ENCODE peak calls at places on chromosomes 5 and 9, in five cellular contexts. One of them, this sample, is unnamed.
A peak's percentile ranks its signal among the peaks of the same experiment; 100 is the strongest.

GRCh38 chr5:175517824-175518450 is 39.6 kb downstream of the SFXN1 start:
- DNase-seq in heart left ventricle: no peak
- DNase-seq in PC-9: no peak
- DNase-seq in uterus: no peak
- DNase-seq in A549: no peak
- DNase-seq in this sample: no peak

GRCh38 chr5:132491368-132492364 is 1.1 kb upstream of the IRF1 start:
- DNase-seq in heart left ventricle: no peak
- DNase-seq in PC-9: no peak
- DNase-seq in uterus: no peak
- DNase-seq in A549: no peak
- DNase-seq in this sample: peak; percentile 47

GRCh38 chr5:88824892-88825781 is 57.8 kb downstream of the MEF2C start:
- DNase-seq in heart left ventricle: no peak
- DNase-seq in PC-9: no peak
- DNase-seq in uterus: no peak
- DNase-seq in A549: no peak
- DNase-seq in this sample: no peak

GRCh38 chr9:124290053-124290581 is 32.4 kb downstream of the NEK6 start:
- DNase-seq in heart left ventricle: no peak
- DNase-seq in PC-9: no peak
- DNase-seq in uterus: no peak
- DNase-seq in A549: no peak
- DNase-seq in this sample: no peak

GRCh38 chr5:71482132-71482531 is 26.7 kb downstream of the BDP1 start:
- DNase-seq in heart left ventricle: no peak
- DNase-seq in PC-9: peak; percentile 43
- DNase-seq in uterus: no peak
- DNase-seq in A549: peak; percentile 63
- DNase-seq in this sample: peak; percentile 33

GRCh38 chr5:103216137-103216536 is 42.4 kb upstream of the MACIR start:
- DNase-seq in heart left ventricle: no peak
- DNase-seq in PC-9: no peak
- DNase-seq in uterus: no peak
- DNase-seq in A549: no peak
- DNase-seq in this sample: no peak

GRCh38 chr9:123102380-123103113 is 69.1 kb downstream of the GPR21 start:
- DNase-seq in heart left ventricle: no peak
- DNase-seq in PC-9: peak; percentile 34
- DNase-seq in uterus: no peak
- DNase-seq in A549: no peak
- DNase-seq in this sample: no peak

GRCh38 chr5:176780071-176780850 is 30.1 kb upstream of the UNC5A start:
- DNase-seq in heart left ventricle: no peak
- DNase-seq in PC-9: no peak
- DNase-seq in uterus: no peak
- DNase-seq in A549: no peak
- DNase-seq in this sample: no peak

GRCh38 chr5:151107738-151108520 is 27.1 kb upstream of the TNIP1 start:
- DNase-seq in heart left ventricle: peak; percentile 74
- DNase-seq in PC-9: peak; percentile 42
- DNase-seq in uterus: no peak
- DNase-seq in A549: no peak
- DNase-seq in this sample: no peak

GRCh38 chr5:86546050-86546449 is 71.7 kb upstream of the COX7C start:
- DNase-seq in heart left ventricle: no peak
- DNase-seq in PC-9: no peak
- DNase-seq in uterus: no peak
- DNase-seq in A549: no peak
- DNase-seq in this sample: no peak

GRCh38 chr5:160260881-160261815 is 31.8 kb downstream of the FABP6 start:
- DNase-seq in heart left ventricle: peak; percentile 22
- DNase-seq in PC-9: peak; percentile 99
- DNase-seq in uterus: no peak
- DNase-seq in A549: peak; percentile 34
- DNase-seq in this sample: peak; percentile 49

GRCh38 chr5:108084105-108084504 is 297.8 kb downstream of the FBXL17 start:
- DNase-seq in heart left ventricle: no peak
- DNase-seq in PC-9: no peak
- DNase-seq in uterus: no peak
- DNase-seq in A549: no peak
- DNase-seq in this sample: no peak

GRCh38 chr5:463952-464351 is 21.0 kb downstream of the EXOC3 start:
- DNase-seq in heart left ventricle: no peak
- DNase-seq in PC-9: no peak
- DNase-seq in uterus: no peak
- DNase-seq in A549: no peak
- DNase-seq in this sample: no peak

GRCh38 chr5:37490931-37491330 is 111.8 kb downstream of the WDR70 start:
- DNase-seq in heart left ventricle: no peak
- DNase-seq in PC-9: no peak
- DNase-seq in uterus: no peak
- DNase-seq in A549: no peak
- DNase-seq in this sample: no peak

GRCh38 chr9:37035472-37036236 is 1.6 kb upstream of the PAX5 start:
- DNase-seq in heart left ventricle: no peak
- DNase-seq in PC-9: no peak
- DNase-seq in uterus: no peak
- DNase-seq in A549: no peak
- DNase-seq in this sample: no peak

GRCh38 chr5:123906698-123907295 is 394.8 kb downstream of the CSNK1G3 start:
- DNase-seq in heart left ventricle: no peak
- DNase-seq in PC-9: no peak
- DNase-seq in uterus: no peak
- DNase-seq in A549: no peak
- DNase-seq in this sample: no peak

GRCh38 chr5:55306641-55307382 is 682 bp downstream of the DHX29 start:
- DNase-seq in heart left ventricle: no peak
- DNase-seq in PC-9: no peak
- DNase-seq in uterus: no peak
- DNase-seq in A549: no peak
- DNase-seq in this sample: no peak

GRCh38 chr9:23041466-23041865 is 594.8 kb downstream of the DMRTA1 start:
- DNase-seq in heart left ventricle: no peak
- DNase-seq in PC-9: no peak
- DNase-seq in uterus: no peak
- DNase-seq in A549: no peak
- DNase-seq in this sample: no peak

GRCh38 chr9:136052433-136052880 is 42.6 kb downstream of the NACC2 start:
- DNase-seq in heart left ventricle: no peak
- DNase-seq in PC-9: peak; percentile 57
- DNase-seq in uterus: no peak
- DNase-seq in A549: peak; percentile 81
- DNase-seq in this sample: peak; percentile 29

GRCh38 chr9:114988962-114989599 is 58.7 kb upstream of the TNFSF8 start:
- DNase-seq in heart left ventricle: no peak
- DNase-seq in PC-9: peak; percentile 68
- DNase-seq in uterus: no peak
- DNase-seq in A549: no peak
- DNase-seq in this sample: no peak

GRCh38 chr9:81032030-81032572 is 657.2 kb downstream of the TLE1 start:
- DNase-seq in heart left ventricle: peak; percentile 23
- DNase-seq in PC-9: no peak
- DNase-seq in uterus: peak; percentile 70
- DNase-seq in A549: peak; percentile 54
- DNase-seq in this sample: no peak

GRCh38 chr5:168364738-168365550 is 73.5 kb downstream of the WWC1 start:
- DNase-seq in heart left ventricle: no peak
- DNase-seq in PC-9: peak; percentile 88
- DNase-seq in uterus: no peak
- DNase-seq in A549: no peak
- DNase-seq in this sample: no peak

GRCh38 chr5:96655506-96655905 is 6.7 kb upstream of the CAST start:
- DNase-seq in heart left ventricle: no peak
- DNase-seq in PC-9: no peak
- DNase-seq in uterus: no peak
- DNase-seq in A549: no peak
- DNase-seq in this sample: no peak

GRCh38 chr9:21095561-21095960 is 17.8 kb upstream of the IFNB1 start:
- DNase-seq in heart left ventricle: no peak
- DNase-seq in PC-9: peak; percentile 73
- DNase-seq in uterus: no peak
- DNase-seq in A549: no peak
- DNase-seq in this sample: no peak

GRCh38 chr5:157734466-157734865 is 3.2 kb downstream of the THG1L start:
- DNase-seq in heart left ventricle: no peak
- DNase-seq in PC-9: no peak
- DNase-seq in uterus: no peak
- DNase-seq in A549: no peak
- DNase-seq in this sample: no peak

GRCh38 chr9:134314950-134315715 is 11.1 kb upstream of the RXRA start:
- DNase-seq in heart left ventricle: no peak
- DNase-seq in PC-9: no peak
- DNase-seq in uterus: no peak
- DNase-seq in A549: no peak
- DNase-seq in this sample: peak; percentile 19

GRCh38 chr5:175457466-175457865 is 13.5 kb upstream of the DRD1 start:
- DNase-seq in heart left ventricle: no peak
- DNase-seq in PC-9: no peak
- DNase-seq in uterus: no peak
- DNase-seq in A549: peak; percentile 33
- DNase-seq in this sample: no peak

GRCh38 chr5:5025774-5026406 is 114.2 kb upstream of the ADAMTS16 start:
- DNase-seq in heart left ventricle: no peak
- DNase-seq in PC-9: no peak
- DNase-seq in uterus: no peak
- DNase-seq in A549: peak; percentile 38
- DNase-seq in this sample: no peak

GRCh38 chr9:38687389-38687842 is 32.5 kb downstream of the FAM240B start:
- DNase-seq in heart left ventricle: peak; percentile 28
- DNase-seq in PC-9: peak; percentile 63
- DNase-seq in uterus: no peak
- DNase-seq in A549: peak; percentile 71
- DNase-seq in this sample: no peak

GRCh38 chr9:121503443-121503842 is 3.8 kb upstream of the GGTA1 start:
- DNase-seq in heart left ventricle: no peak
- DNase-seq in PC-9: no peak
- DNase-seq in uterus: no peak
- DNase-seq in A549: no peak
- DNase-seq in this sample: no peak

GRCh38 chr5:25453500-25453899 is 808.7 kb upstream of the CDH10 start:
- DNase-seq in heart left ventricle: no peak
- DNase-seq in PC-9: no peak
- DNase-seq in uterus: no peak
- DNase-seq in A549: no peak
- DNase-seq in this sample: no peak

GRCh38 chr9:72292874-72293607 is 72.0 kb downstream of the ZFAND5 start:
- DNase-seq in heart left ventricle: no peak
- DNase-seq in PC-9: no peak
- DNase-seq in uterus: no peak
- DNase-seq in A549: peak; percentile 97
- DNase-seq in this sample: no peak

GRCh38 chr5:77143998-77144836 is 57.1 kb upstream of the ZBED3 start:
- DNase-seq in heart left ventricle: peak; percentile 68
- DNase-seq in PC-9: peak; percentile 39
- DNase-seq in uterus: peak; percentile 82
- DNase-seq in A549: peak; percentile 85
- DNase-seq in this sample: peak; percentile 60

GRCh38 chr5:77145666-77146065 is 58.6 kb upstream of the ZBED3 start:
- DNase-seq in heart left ventricle: no peak
- DNase-seq in PC-9: no peak
- DNase-seq in uterus: no peak
- DNase-seq in A549: no peak
- DNase-seq in this sample: no peak

GRCh38 chr5:77140350-77140749 is 53.3 kb upstream of the ZBED3 start:
- DNase-seq in heart left ventricle: no peak
- DNase-seq in PC-9: no peak
- DNase-seq in uterus: no peak
- DNase-seq in A549: no peak
- DNase-seq in this sample: no peak

GRCh38 chr5:77146896-77147295 is 59.8 kb upstream of the ZBED3 start:
- DNase-seq in heart left ventricle: no peak
- DNase-seq in PC-9: no peak
- DNase-seq in uterus: no peak
- DNase-seq in A549: no peak
- DNase-seq in this sample: no peak

DNA sequence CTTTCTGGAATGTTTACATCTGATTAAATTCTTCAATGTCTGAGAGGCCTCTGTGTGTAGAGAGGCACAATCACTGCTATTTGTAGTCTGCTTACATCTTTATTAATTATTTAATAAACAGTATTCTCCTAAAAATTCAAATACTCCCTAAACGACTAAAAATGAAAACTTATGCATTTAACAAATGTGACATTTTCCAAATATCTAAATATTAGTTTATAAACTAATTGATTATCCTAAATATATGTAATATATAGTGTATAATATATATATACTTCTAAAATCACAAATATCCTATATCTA is 57.7 kb upstream of the ZBED3 start:
- DNase-seq in heart left ventricle: no peak
- DNase-seq in PC-9: no peak
- DNase-seq in uterus: no peak
- DNase-seq in A549: no peak
- DNase-seq in this sample: no peak
- H3K4me1 ChIP-seq in heart left ventricle: no peaks in the 10 kb centered on the region
- H3K4me1 ChIP-seq in PC-9: no peaks in the 10 kb centered on the region
- H3K4me1 ChIP-seq in uterus: no peaks in the 10 kb centered on the region
- H3K4me1 ChIP-seq in A549: peaks cover 28% of the 10 kb centered on the region
- H3K4me1 ChIP-seq in this sample: no peaks in the 10 kb centered on the region

GRCh38 chr9:35035851-35036701 is 36.3 kb downstream of the VCP start:
- DNase-seq in heart left ventricle: peak; percentile 59
- DNase-seq in PC-9: no peak
- DNase-seq in uterus: peak; percentile 54
- DNase-seq in A549: no peak
- DNase-seq in this sample: peak; percentile 36
- TF ChIP-seq CTCF in heart left ventricle: no peak
- TF ChIP-seq CTCF in PC-9: no peak
- TF ChIP-seq CTCF in uterus: no peak
- TF ChIP-seq CTCF in A549: no peak
- TF ChIP-seq CTCF in this sample: no peak

GRCh38 chr5:42241636-42242035 is 181.6 kb upstream of the GHR start:
- DNase-seq in heart left ventricle: no peak
- DNase-seq in PC-9: no peak
- DNase-seq in uterus: no peak
- DNase-seq in A549: no peak
- DNase-seq in this sample: no peak
- H3K4me1 ChIP-seq in heart left ventricle: no peaks in the 10 kb centered on the region
- H3K4me1 ChIP-seq in PC-9: no peaks in the 10 kb centered on the region
- H3K4me1 ChIP-seq in uterus: no peaks in the 10 kb centered on the region
- H3K4me1 ChIP-seq in A549: no peaks in the 10 kb centered on the region
- H3K4me1 ChIP-seq in this sample: no peaks in the 10 kb centered on the region

DNA sequence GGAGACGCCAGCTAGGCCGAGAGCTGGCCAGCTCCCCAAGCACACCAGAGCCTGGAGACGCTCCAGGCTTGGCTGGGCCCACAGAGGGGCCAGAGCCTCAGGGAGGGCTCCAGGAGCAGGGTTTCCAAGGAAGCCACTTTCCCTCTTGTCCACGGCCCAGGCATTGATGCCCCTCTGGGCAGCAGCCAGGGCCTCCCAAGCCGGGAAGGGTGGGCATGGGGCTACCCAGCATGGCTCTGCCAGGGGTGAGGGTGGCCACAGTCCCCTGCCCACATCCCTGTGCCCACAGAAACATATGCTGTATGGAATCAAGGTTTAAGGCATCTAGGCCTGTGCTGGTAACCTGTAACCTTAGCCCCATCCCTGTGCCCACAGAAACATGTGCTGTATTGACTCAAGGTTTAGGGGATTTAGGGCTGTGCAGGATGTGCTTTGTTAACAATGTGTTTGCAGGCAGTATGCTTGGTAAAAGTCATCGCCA is 1.5 kb upstream of the DPP7 start:
- DNase-seq in heart left ventricle: no peak
- DNase-seq in PC-9: no peak
- DNase-seq in uterus: no peak
- DNase-seq in A549: no peak
- DNase-seq in this sample: peak; percentile 63
- TF ChIP-seq CTCF in heart left ventricle: no peak
- TF ChIP-seq CTCF in PC-9: no peak
- TF ChIP-seq CTCF in uterus: no peak
- TF ChIP-seq CTCF in A549: no peak
- TF ChIP-seq CTCF in this sample: no peak